ENCODE peak calls at places on chromosomes 13 and 19, in four cellular contexts. One of them, this sample, is unnamed.

GRCh38 chr13:27556109-27556508 is 64.2 kb downstream of the LNX2 start:
- DNase-seq in cardiac fibroblast: peak; percentile 88
- DNase-seq in K562: no peak
- DNase-seq in neural progenitor cell: no peak
- DNase-seq in this sample: peak; percentile 85

GRCh38 chr19:56290104-56290503 is 17.6 kb downstream of the EDDM13 start:
- DNase-seq in cardiac fibroblast: no peak
- DNase-seq in neural progenitor cell: no peak
- DNase-seq in K562: no peak
- DNase-seq in this sample: no peak

GRCh38 chr19:28862238-28862637 is 350.7 kb downstream of the UQCRFS1 start:
- DNase-seq in K562: peak; percentile 12
- DNase-seq in cardiac fibroblast: peak; percentile 14
- DNase-seq in neural progenitor cell: no peak
- DNase-seq in this sample: peak; percentile 67

GRCh38 chr19:3750211-3750610 is 11.3 kb downstream of the APBA3 start:
- DNase-seq in neural progenitor cell: no peak
- DNase-seq in cardiac fibroblast: no peak
- DNase-seq in K562: no peak
- DNase-seq in this sample: no peak

GRCh38 chr19:13983213-13983889 is 22.8 kb downstream of the RFX1 start:
- DNase-seq in K562: no peak
- DNase-seq in cardiac fibroblast: no peak
- DNase-seq in neural progenitor cell: no peak
- DNase-seq in this sample: no peak

GRCh38 chr19:11737964-11738745 is 591 bp downstream of the ZNF823 start:
- DNase-seq in cardiac fibroblast: peak; percentile 27
- DNase-seq in neural progenitor cell: peak; percentile 71
- DNase-seq in K562: peak; percentile 39
- DNase-seq in this sample: peak; percentile 68

GRCh38 chr19:45069056-45069455 is 7.2 kb downstream of the ZNF296 start:
- DNase-seq in neural progenitor cell: peak; percentile 33
- DNase-seq in cardiac fibroblast: no peak
- DNase-seq in K562: no peak
- DNase-seq in this sample: peak; percentile 55

GRCh38 chr13:73596382-73596781 is 537.6 kb downstream of the KLF5 start:
- DNase-seq in K562: no peak
- DNase-seq in neural progenitor cell: no peak
- DNase-seq in cardiac fibroblast: no peak
- DNase-seq in this sample: no peak

GRCh38 chr19:16911046-16911445 is 22.2 kb downstream of the F2RL3 start:
- DNase-seq in neural progenitor cell: no peak
- DNase-seq in cardiac fibroblast: no peak
- DNase-seq in K562: no peak
- DNase-seq in this sample: no peak

GRCh38 chr19:31908486-31909255 is 436.7 kb upstream of the ZNF507 start:
- DNase-seq in K562: no peak
- DNase-seq in neural progenitor cell: no peak
- DNase-seq in cardiac fibroblast: no peak
- DNase-seq in this sample: no peak

GRCh38 chr19:8629996-8630683 is at the start of gene NFILZ:
- DNase-seq in cardiac fibroblast: no peak
- DNase-seq in neural progenitor cell: no peak
- DNase-seq in K562: no peak
- DNase-seq in this sample: no peak

GRCh38 chr19:45769821-45770191 is 754 bp upstream of the SIX5 start:
- DNase-seq in K562: peak; percentile 39
- DNase-seq in cardiac fibroblast: peak; percentile 65
- DNase-seq in neural progenitor cell: peak; percentile 73
- DNase-seq in this sample: peak; percentile 52

GRCh38 chr19:47609885-47610545 is 1.1 kb downstream of the BICRA start:
- DNase-seq in cardiac fibroblast: peak; percentile 48
- DNase-seq in neural progenitor cell: peak; percentile 84
- DNase-seq in K562: peak; percentile 44
- DNase-seq in this sample: peak; percentile 53

GRCh38 chr19:34669305-34669704 is 7.7 kb downstream of the SCGB2B2 start:
- DNase-seq in cardiac fibroblast: no peak
- DNase-seq in neural progenitor cell: no peak
- DNase-seq in K562: no peak
- DNase-seq in this sample: no peak